ENCODE peak calls at places on chromosomes 11 and 22, in nine cellular contexts. E is IMR-90, P is colonic mucosa, V is H1, U is fibroblast of lung, O is PC-3, R is neuronal stem cell, H is SK-N-SH, D is mesendoderm. X is an unnamed sample. For H3K36me3, the result is how much of the 10 kb centered on the place peaks cover.

GRCh38 chr22:44913198-44913983 is 96.4 kb downstream of the PHF21B start:
- DNase-seq in E (no peak), P (no peak), V (no peak), U (no peak), O (no peak), R (no peak), H (no peak), D (no peak), X (peak)

GRCh38 chr11:58567889-58568512 is 7.7 kb downstream of the LPXN start:
- DNase-seq in E (peak), P (peak), V (peak), U (peak), O (peak), R (peak), H (peak), D (peak), X (no peak)

GRCh38 chr11:59556883-59557205 is 45.5 kb downstream of the OR4D9 start:
- DNase-seq in E (no peak), P (no peak), V (no peak), U (peak), O (peak), R (no peak), H (peak), D (no peak), X (no peak)

GRCh38 chr22:28923826-28924732 is 40.7 kb downstream of the ZNRF3 start:
- DNase-seq in E (no peak), P (peak), V (no peak), U (peak), O (no peak), R (no peak), H (peak), D (no peak), X (peak)

GRCh38 chr11:118281284-118281683 is 17.2 kb upstream of the MPZL2 start:
- DNase-seq in E (no peak), P (no peak), V (no peak), U (no peak), O (no peak), R (no peak), H (no peak), D (no peak), X (no peak)

GRCh38 chr11:9566561-9567063 is 6.9 kb upstream of the WEE1 start:
- DNase-seq in E (peak), P (no peak), V (no peak), U (peak), O (no peak), R (no peak), H (no peak), D (no peak), X (no peak)

GRCh38 chr11:114426280-114426679 is 13.0 kb upstream of the REXO2 start:
- DNase-seq in E (no peak), P (no peak), V (no peak), U (no peak), O (no peak), R (no peak), H (no peak), D (peak), X (no peak)

GRCh38 chr11:120324932-120325810 is at the start of gene TLCD5:
- DNase-seq in E (peak), P (no peak), V (peak), U (peak), O (peak), R (peak), H (peak), D (peak), X (peak)

GRCh38 chr11:79663012-79663411 is 222.2 kb upstream of the TENM4 start:
- DNase-seq in E (no peak), P (no peak), V (no peak), U (no peak), O (no peak), R (no peak), H (no peak), D (no peak), X (no peak)

GRCh38 chr22:24183321-24184031 is 2.2 kb downstream of the SUSD2 start:
- DNase-seq in E (no peak), P (no peak), V (no peak), U (no peak), O (no peak), R (no peak), H (no peak), D (no peak), X (peak)

GRCh38 chr22:24181996-24182560 is 791 bp downstream of the SUSD2 start:
- DNase-seq in E (no peak), P (no peak), V (no peak), U (no peak), O (no peak), R (no peak), H (no peak), D (no peak), X (peak)

GRCh38 chr22:24179478-24180210 is 1.6 kb upstream of the SUSD2 start:
- DNase-seq in E (no peak), P (no peak), V (no peak), U (no peak), O (no peak), R (no peak), H (no peak), D (no peak), X (no peak)

GRCh38 chr22:24180316-24181087 is 785 bp upstream of the SUSD2 start:
- DNase-seq in E (no peak), P (no peak), V (no peak), U (no peak), O (no peak), R (no peak), H (no peak), D (no peak), X (peak)

DNA sequence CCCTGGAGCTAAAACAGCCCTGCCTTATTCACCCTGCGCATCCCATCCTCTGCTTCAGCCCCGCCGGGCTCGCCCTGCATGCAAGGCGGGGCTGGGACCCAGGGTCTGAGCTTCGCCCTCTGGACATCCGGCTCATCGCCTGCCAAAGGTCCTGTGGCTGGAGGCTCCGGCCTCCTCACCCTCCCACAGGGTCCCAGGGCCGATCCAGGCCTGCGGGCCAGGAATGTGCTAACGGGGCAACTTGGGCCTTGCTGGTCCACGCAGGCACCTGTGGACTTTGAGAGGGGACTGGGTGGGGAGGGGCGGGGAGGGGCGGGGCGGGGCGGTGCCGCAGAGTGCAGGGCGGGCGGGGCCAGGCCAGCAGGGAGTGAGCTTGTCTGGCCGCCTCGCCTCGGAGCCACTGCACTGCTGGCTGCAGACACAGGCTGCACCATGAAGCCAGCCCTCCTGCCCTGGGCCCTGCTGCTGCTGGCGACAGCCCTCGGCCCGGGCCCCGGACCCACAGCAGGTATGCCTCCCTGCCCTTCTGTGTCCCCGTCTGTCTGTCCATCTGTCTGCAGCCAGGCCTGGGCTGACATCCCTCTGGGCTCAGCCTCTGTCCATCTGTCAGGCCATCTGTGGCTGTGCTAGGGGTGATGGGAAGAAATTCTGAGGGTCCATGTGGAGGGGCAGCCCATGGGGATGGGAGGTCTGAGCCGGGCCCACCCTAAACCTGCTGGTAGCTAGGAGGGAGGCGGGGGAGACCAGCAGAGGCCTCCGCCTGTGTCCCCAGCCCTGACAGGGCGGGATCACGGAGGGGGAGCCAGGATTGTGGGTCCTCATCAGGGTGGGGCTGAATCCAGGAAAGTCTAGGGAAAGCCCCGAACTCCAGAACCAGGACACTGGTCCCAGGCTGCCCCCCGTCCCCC is at the start of gene SUSD2:
- DNase-seq in E (no peak), P (peak), V (peak), U (no peak), O (no peak), R (no peak), H (no peak), D (peak), X (peak)
- H3K4me3 ChIP-seq in E (no peak), P (no peak), V (no peak), U (no peak), O (no peak), R (no peak), H (no peak), D (no peak), X (peak)

GRCh38 chr11:7896026-7896785 is 34.9 kb downstream of the OR10A6 start:
- DNase-seq in E (no peak), P (no peak), V (no peak), U (no peak), O (no peak), R (no peak), H (no peak), D (no peak), X (no peak)
- H3K9ac ChIP-seq in E (no peak), P (no peak), V (no peak), U (no peak), O (no peak), R (no peak), H (no peak), D (no peak), X (no peak)

DNA sequence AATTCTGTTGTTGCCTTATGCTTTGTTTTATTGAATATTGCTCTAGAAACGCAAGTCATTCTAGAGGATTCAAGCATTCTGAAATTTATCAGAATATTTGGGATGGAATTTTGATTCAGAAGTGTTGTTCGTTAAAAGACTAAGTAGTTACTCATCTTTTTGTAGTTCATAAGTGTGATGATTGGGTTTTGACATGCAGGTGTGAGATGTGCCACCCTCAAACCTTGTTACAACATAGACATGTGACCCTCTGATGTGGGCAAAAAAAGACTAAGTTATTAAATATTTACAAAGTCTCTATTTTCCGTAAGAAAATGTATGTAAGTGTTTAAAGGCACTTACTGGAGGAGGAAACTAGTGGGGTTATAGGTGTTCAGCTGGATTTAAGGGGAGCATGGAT is 8.9 kb downstream of the YWHAH start:
- DNase-seq in E (no peak), P (no peak), V (no peak), U (no peak), O (no peak), R (no peak), H (no peak), D (no peak), X (no peak)
- H3K36me3 ChIP-seq in E (under half), P (under half), V (under half), U (under half), O (under half), R (half or more), H (half or more), D (under half), X (under half)

GRCh38 chr11:69218271-69218682 is 62.5 kb downstream of the SMIM38 start:
- DNase-seq in E (peak), P (no peak), V (peak), U (no peak), O (no peak), R (no peak), H (no peak), D (no peak), X (no peak)

GRCh38 chr11:69216609-69217008 is 60.9 kb downstream of the SMIM38 start:
- DNase-seq in E (peak), P (no peak), V (peak), U (no peak), O (no peak), R (no peak), H (no peak), D (no peak), X (peak)

GRCh38 chr11:69215784-69216415 is 60.2 kb downstream of the SMIM38 start:
- DNase-seq in E (peak), P (no peak), V (no peak), U (peak), O (peak), R (no peak), H (no peak), D (no peak), X (peak)

GRCh38 chr11:69218946-69219720 is 63.4 kb downstream of the SMIM38 start:
- DNase-seq in E (no peak), P (no peak), V (peak), U (no peak), O (no peak), R (no peak), H (no peak), D (no peak), X (no peak)

DNA sequence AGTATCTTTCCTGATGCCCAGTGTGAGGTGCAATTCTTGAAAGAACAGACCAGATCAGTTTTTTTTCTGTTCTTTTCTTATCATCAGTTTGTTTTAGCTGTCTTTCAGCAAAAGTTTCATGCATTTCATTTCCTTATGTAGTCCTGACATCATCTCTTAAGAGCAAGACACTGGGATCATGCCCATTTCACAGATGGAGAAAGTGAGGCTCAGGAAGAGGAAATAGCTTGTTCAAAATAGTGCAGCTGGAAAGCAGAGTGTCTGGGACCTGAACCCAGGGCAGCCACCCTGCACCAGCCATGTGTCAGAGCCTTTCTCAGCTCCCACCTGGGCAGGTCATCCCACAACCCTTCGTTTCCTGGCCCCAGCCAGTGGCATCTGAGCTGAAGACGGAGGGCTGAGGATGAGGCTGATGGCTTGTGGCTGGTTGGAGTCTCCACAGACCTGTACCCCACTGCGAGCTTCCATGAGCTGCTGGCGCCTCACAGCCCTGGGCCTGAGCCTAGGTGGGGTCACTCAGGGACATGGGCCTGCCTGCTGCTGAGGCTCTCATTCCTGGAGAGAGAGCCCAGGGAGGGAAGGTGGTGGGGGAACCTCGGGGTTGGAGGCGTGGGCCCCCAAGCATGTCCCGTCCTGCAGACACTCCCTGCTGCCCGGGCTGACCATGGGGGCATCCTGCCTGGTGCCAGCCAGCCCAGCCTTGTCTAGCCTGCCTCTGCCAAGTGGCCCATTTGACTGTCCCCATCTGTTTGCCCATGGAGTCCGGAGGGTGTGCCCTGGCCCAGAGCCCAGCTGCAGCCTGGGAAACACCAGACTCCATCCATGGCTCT is 61.8 kb downstream of the SMIM38 start:
- DNase-seq in E (no peak), P (peak), V (peak), U (no peak), O (no peak), R (no peak), H (peak), D (no peak), X (no peak)
- H3K4me3 ChIP-seq in E (no peak), P (no peak), V (no peak), U (no peak), O (no peak), R (no peak), H (no peak), D (no peak), X (no peak)

GRCh38 chr11:47983464-47984397 is 3.4 kb downstream of the PTPRJ start:
- DNase-seq in E (peak), P (no peak), V (no peak), U (peak), O (peak), R (no peak), H (no peak), D (no peak), X (no peak)
- H3K9ac ChIP-seq in E (peak), P (peak), V (no peak), U (no peak), O (peak), R (no peak), H (peak), D (peak), X (no peak)

DNA sequence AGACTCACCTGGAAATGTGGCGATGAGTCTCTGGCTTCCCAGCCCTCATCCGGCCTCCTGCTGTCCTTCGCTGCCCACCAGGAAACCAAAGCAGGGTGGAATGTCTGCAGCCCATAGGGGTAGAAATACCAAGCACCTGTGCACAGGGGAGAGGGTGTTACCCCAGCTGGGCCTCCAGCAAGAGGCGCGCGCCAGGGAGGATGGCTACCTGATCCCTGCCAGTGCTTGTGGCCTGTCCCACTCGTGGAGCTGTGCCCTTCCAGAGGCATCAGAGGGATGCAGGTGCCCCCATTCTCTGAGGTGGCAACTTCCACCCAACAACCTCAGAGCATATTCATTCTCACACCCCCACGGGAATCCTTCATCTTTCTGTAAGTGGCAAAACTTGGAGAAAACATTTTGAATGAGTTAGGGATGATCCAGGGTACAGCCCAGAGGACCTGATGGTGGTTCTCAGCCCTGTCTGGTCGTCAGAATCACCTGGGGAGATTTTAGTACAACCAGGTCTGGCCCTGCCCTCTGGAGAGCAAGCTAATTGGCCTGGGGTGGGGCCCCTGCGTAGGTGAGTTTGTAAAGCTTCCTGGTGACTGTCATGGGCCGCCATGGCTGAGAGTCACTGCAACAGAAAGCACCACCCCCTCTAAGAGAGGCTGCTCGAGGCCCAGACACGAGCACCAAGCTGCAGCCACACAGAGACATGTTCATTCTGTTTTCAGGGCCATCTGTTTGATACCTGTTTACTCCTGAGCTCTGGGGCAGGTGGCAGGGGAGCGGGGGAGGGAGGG is 9.9 kb downstream of the SUN2 start:
- DNase-seq in E (no peak), P (peak), V (no peak), U (no peak), O (no peak), R (no peak), H (no peak), D (no peak), X (no peak)
- H3K36me3 ChIP-seq in E (half or more), P (under half), V (under half), U (under half), O (under half), R (half or more), H (under half), D (under half), X (half or more)

GRCh38 chr11:133945087-133945974 is 11.4 kb downstream of the IGSF9B start:
- DNase-seq in E (peak), P (no peak), V (no peak), U (peak), O (peak), R (no peak), H (peak), D (no peak), X (peak)
- H3K4me3 ChIP-seq in E (no peak), P (no peak), V (no peak), U (no peak), O (no peak), R (no peak), H (no peak), D (no peak), X (no peak)

GRCh38 chr11:12007769-12008737 is at the start of gene DKK3:
- DNase-seq in E (peak), P (no peak), V (peak), U (peak), O (no peak), R (peak), H (peak), D (peak), X (no peak)
- H3K9ac ChIP-seq in E (peak), P (peak), V (peak), U (peak), O (no peak), R (peak), H (peak), D (peak), X (no peak)

GRCh38 chr11:72014761-72015320 is 16.1 kb downstream of the IL18BP start:
- DNase-seq in E (no peak), P (no peak), V (no peak), U (no peak), O (no peak), R (no peak), H (no peak), D (no peak), X (no peak)
- H3K36me3 ChIP-seq in E (half or more), P (half or more), V (half or more), U (half or more), O (half or more), R (half or more), H (under half), D (under half), X (half or more)

GRCh38 chr11:3375552-3375951 is 3.4 kb downstream of the ZNF195 start:
- DNase-seq in E (no peak), P (no peak), V (no peak), U (peak), O (no peak), R (no peak), H (peak), D (no peak), X (no peak)
- H3K4me3 ChIP-seq in E (no peak), P (no peak), V (no peak), U (no peak), O (no peak), R (no peak), H (peak), D (no peak), X (no peak)